ENCODE peak calls at places on chromosomes 16 and 17, in eight cellular contexts. C is A549, Q is heart left ventricle, T is heart right ventricle, M is ovary, X is uterus, N is cardiac muscle cell, I is lung. R is an unnamed sample. For H3K9me3, the result is how much of the 10 kb centered on the place peaks cover.

GRCh38 chr17:74104921-74105320 is 98.6 kb upstream of the RPL38 start:
- DNase-seq in C (no peak), Q (no peak), T (no peak), M (no peak), X (no peak), N (no peak), I (no peak), R (no peak)

GRCh38 chr16:87342504-87342903 is 25.3 kb upstream of the C16orf95 start:
- DNase-seq in C (no peak), Q (no peak), T (no peak), M (no peak), X (no peak), N (no peak), I (no peak), R (no peak)

GRCh38 chr17:78677303-78678219 is 100.4 kb upstream of the DNAH17 start:
- DNase-seq in C (peak), Q (no peak), T (no peak), M (no peak), X (no peak), N (no peak), I (no peak), R (no peak)

GRCh38 chr17:8140413-8141029 is 11.7 kb downstream of the PER1 start:
- DNase-seq in C (no peak), Q (no peak), T (no peak), M (peak), X (no peak), N (peak), I (no peak), R (no peak)

GRCh38 chr16:54284319-54284930 is 2.2 kb downstream of the IRX3 start:
- DNase-seq in C (no peak), Q (peak), T (no peak), M (no peak), X (no peak), N (peak), I (no peak), R (no peak)

GRCh38 chr17:31374083-31374447 is 17.4 kb upstream of the RAB11FIP4 start:
- DNase-seq in C (no peak), Q (no peak), T (no peak), M (no peak), X (no peak), N (no peak), I (no peak), R (no peak)

GRCh38 chr17:43530303-43531081 is 15.6 kb downstream of the ETV4 start:
- DNase-seq in C (no peak), Q (peak), T (peak), M (peak), X (peak), N (peak), I (peak), R (peak)

GRCh38 chr16:47143329-47143676 is 442 bp downstream of the NETO2 start:
- DNase-seq in C (peak), Q (peak), T (peak), M (no peak), X (peak), N (peak), I (peak), R (peak)

GRCh38 chr16:5062790-5063765 is 2.7 kb downstream of the C16orf89 start:
- DNase-seq in C (peak), Q (no peak), T (no peak), M (no peak), X (no peak), N (no peak), I (no peak), R (no peak)

GRCh38 chr17:17922198-17922901 is 49.9 kb downstream of the TOM1L2 start:
- DNase-seq in C (no peak), Q (no peak), T (no peak), M (no peak), X (peak), N (peak), I (no peak), R (peak)

GRCh38 chr17:13646411-13646810 is 44.7 kb upstream of the HS3ST3A1 start:
- DNase-seq in C (no peak), Q (no peak), T (no peak), M (no peak), X (no peak), N (no peak), I (no peak), R (no peak)

GRCh38 chr16:77877712-77878111 is 89.3 kb downstream of the VAT1L start:
- DNase-seq in C (peak), Q (no peak), T (no peak), M (no peak), X (no peak), N (no peak), I (no peak), R (no peak)

GRCh38 chr17:34146440-34147043 is 108.5 kb upstream of the CCL2 start:
- DNase-seq in C (peak), Q (peak), T (peak), M (no peak), X (no peak), N (peak), I (peak), R (peak)

GRCh38 chr17:79794659-79795511 is 2.0 kb downstream of the CBX8 start:
- DNase-seq in C (no peak), Q (no peak), T (no peak), M (no peak), X (no peak), N (no peak), I (no peak), R (no peak)

GRCh38 chr17:50184057-50184456 is 17.4 kb downstream of the COL1A1 start:
- DNase-seq in C (no peak), Q (no peak), T (no peak), M (no peak), X (no peak), N (peak), I (no peak), R (no peak)

GRCh38 chr16:20995711-20996110 is 95.1 kb downstream of the LYRM1 start:
- DNase-seq in C (no peak), Q (no peak), T (no peak), M (no peak), X (no peak), N (no peak), I (peak), R (no peak)

GRCh38 chr16:67036323-67036741 is 7.4 kb downstream of the CBFB start:
- DNase-seq in C (no peak), Q (no peak), T (no peak), M (no peak), X (no peak), N (no peak), I (no peak), R (no peak)

GRCh38 chr16:54944002-54944401 is 13.3 kb downstream of the IRX5 start:
- DNase-seq in C (no peak), Q (no peak), T (no peak), M (no peak), X (no peak), N (no peak), I (no peak), R (no peak)

GRCh38 chr17:7555320-7555948 is 3.1 kb upstream of the TNFSF13 start:
- DNase-seq in C (no peak), Q (no peak), T (no peak), M (no peak), X (no peak), N (no peak), I (no peak), R (no peak)

GRCh38 chr17:48550313-48551205 is 5.7 kb upstream of the HOXB2 start:
- DNase-seq in C (no peak), Q (no peak), T (no peak), M (no peak), X (no peak), N (no peak), I (no peak), R (no peak)
- TF ChIP-seq CTCF in C (peak), Q (no peak), T (no peak), M (no peak), X (no peak), N (peak), I (no peak), R (no peak)

GRCh38 chr16:35792516-35793285 is 2333.3 kb downstream of the TP53TG3F start:
- DNase-seq in C (no peak), Q (no peak), T (no peak), M (no peak), X (no peak), N (no peak), I (no peak), R (no peak)

DNA sequence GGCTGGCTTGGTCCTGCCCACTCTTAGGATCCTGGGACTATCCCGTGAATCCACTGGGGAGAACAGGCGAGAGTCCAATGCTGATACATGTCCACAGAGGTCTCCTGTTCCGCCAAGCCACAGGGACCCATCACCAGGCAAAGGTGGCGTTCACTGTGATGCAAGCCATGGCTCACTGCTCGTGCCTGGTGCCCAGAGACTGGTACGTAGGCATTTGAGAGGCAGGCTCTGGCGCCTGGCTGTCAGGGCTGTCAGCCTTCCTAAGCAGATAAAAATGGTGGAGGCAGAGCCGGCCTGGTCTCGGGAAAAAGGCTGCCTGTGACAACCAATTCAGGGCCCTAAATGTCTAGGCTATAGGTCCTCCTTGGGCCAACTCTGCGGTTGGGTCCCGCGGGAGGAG is 2329.0 kb downstream of the TP53TG3F start:
- DNase-seq in C (no peak), Q (no peak), T (no peak), M (no peak), X (no peak), N (no peak), I (no peak), R (no peak)
- H3K9me3 ChIP-seq in C (under half), Q (under half), T (under half), M (under half), X (under half), N (under half), I (under half), R (half or more)

GRCh38 chr17:39667262-39668140 is 752 bp upstream of the PNMT start:
- DNase-seq in C (no peak), Q (peak), T (peak), M (no peak), X (no peak), N (peak), I (no peak), R (no peak)

GRCh38 chr17:39666601-39667261 is 1.5 kb upstream of the PNMT start:
- DNase-seq in C (peak), Q (peak), T (peak), M (no peak), X (no peak), N (no peak), I (no peak), R (no peak)

GRCh38 chr17:39664581-39665561 is at the start of gene TCAP:
- DNase-seq in C (no peak), Q (peak), T (peak), M (no peak), X (no peak), N (peak), I (no peak), R (no peak)

GRCh38 chr17:39666231-39666600 is 1.1 kb downstream of the TCAP start:
- DNase-seq in C (peak), Q (no peak), T (no peak), M (no peak), X (no peak), N (no peak), I (no peak), R (no peak)

DNA sequence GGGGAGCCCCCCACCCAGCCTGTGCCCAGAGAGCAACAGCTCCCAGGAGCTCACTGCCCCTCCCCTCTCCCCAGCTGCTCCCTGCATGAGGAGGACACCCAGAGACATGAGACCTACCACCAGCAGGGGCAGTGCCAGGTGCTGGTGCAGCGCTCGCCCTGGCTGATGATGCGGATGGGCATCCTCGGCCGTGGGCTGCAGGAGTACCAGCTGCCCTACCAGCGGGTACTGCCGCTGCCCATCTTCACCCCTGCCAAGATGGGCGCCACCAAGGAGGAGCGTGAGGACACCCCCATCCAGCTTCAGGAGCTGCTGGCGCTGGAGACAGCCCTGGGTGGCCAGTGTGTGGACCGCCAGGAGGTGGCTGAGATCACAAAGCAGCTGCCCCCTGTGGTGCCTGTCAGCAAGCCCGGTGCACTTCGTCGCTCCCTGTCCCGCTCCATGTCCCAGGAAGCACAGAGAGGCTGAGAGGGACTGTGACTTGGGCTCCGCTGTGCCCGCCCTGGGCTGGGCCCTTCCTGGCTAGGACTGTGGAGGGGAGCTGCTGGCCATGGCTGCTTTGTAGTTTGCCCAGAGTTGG is 583 bp downstream of the TCAP start:
- DNase-seq in C (peak), Q (no peak), T (peak), M (no peak), X (no peak), N (no peak), I (no peak), R (no peak)
- TF ChIP-seq CTCF in C (no peak), Q (no peak), T (peak), M (no peak), X (no peak), N (no peak), I (no peak), R (no peak)

DNA sequence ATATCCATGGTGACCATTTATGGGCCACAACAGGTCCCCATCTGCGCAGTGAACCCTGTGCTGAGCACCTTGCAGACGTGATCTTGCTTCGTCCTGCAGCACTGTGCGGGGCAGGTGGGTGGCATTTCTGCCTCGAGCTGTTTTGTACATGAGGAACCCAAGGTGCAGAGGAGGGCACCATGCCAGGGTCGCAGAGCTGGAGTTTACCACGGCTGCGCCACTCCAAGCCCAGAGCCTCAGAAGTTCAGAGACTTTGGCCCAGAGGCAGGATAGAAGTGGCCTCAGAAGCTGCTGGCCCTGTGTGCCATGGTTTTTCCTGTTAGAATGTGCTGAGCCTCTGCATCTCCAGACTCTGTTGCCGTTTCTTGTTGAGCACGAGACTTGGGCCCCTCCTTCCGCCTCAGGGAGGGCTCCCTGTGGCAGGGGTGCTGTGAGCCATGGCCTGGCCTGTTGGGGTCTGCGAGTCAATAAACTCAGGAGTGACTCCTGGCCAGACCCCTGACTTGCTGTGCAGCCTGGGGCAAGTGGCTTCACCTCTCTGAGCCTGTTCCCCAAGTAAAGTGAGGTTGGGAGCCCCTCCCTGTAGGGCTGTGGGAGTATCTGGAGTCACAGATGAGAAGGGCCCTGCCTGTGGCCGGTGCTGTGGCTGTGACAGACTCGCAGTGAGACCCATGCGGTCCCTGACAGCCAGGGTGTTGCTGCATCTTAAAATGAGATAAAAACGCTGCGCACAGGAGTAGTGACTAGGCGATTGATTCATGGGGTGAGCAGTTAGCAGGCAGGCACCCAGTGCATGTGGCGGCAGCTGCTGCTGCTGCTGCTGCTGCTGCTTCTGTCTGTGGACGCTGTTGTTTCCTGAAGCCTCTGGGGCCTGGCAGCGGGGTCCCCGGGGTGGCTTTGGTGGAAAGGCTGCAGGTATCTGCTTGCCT is 11.8 kb downstream of the MAP2K3 start:
- DNase-seq in C (no peak), Q (peak), T (peak), M (no peak), X (no peak), N (no peak), I (no peak), R (no peak)
- H3K9me3 ChIP-seq in C (under half), Q (under half), T (under half), M (under half), X (under half), N (under half), I (under half), R (under half)

DNA sequence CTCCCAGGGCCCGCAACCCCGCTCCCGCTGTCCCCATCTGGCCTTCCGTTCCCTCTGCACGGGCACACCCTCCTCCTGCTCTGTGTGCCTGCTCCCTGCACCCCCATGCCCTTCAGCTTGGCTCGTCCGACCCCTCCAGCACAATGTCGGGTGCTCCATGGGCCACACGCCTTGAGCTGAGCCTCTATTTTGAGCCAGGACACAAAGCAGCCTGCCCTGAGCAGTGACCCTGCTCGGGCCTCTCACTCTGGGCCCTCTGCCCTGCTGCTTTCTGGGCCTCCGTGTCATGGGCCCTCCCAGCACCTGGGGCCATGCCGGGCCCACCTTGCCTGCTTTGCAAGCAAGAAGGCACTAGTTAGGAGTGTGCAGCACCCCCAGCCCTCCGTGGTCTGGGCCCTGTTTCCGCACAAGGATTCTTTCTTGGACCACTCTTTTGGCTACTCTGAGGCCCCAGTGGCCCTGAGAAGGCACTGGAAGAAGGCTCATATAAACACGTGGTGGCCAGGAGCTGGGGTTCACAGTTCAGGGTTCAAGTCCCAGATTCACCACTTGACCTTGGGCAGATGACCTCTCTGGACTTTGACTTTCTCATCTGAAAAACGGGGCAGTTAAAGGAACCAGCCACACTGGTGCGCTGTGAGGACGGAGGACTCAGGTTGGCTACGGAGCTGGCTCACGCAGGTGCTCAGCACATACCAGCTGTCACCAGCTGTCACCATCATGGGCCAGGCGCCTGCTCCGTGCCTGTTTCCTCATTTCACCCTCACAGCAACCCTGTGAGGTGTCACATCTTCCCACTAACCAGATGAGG is 166.1 kb upstream of the GSE1 start:
- DNase-seq in C (no peak), Q (no peak), T (no peak), M (no peak), X (no peak), N (no peak), I (no peak), R (no peak)
- TF ChIP-seq CTCF in C (no peak), Q (no peak), T (no peak), M (no peak), X (no peak), N (no peak), I (no peak), R (no peak)

GRCh38 chr17:28071179-28071578 is 28.7 kb downstream of the NLK start:
- DNase-seq in C (no peak), Q (no peak), T (no peak), M (no peak), X (no peak), N (no peak), I (no peak), R (no peak)

GRCh38 chr17:28072935-28073533 is 30.6 kb downstream of the NLK start:
- DNase-seq in C (no peak), Q (no peak), T (no peak), M (no peak), X (no peak), N (no peak), I (no peak), R (no peak)

GRCh38 chr17:28071891-28072606 is 29.6 kb downstream of the NLK start:
- DNase-seq in C (no peak), Q (no peak), T (no peak), M (no peak), X (no peak), N (no peak), I (no peak), R (no peak)

GRCh38 chr17:28076138-28076537 is 33.7 kb downstream of the NLK start:
- DNase-seq in C (no peak), Q (no peak), T (no peak), M (no peak), X (no peak), N (no peak), I (no peak), R (no peak)

GRCh38 chr17:28074010-28074409 is 31.5 kb downstream of the NLK start:
- DNase-seq in C (no peak), Q (no peak), T (no peak), M (no peak), X (no peak), N (no peak), I (no peak), R (no peak)
- H3K9me3 ChIP-seq in C (under half), Q (under half), T (under half), M (under half), X (under half), N (under half), I (under half), R (under half)